ENCODE peak calls at places on chromosome 3, in seven cellular contexts. L is NB4; V is NCI-H524; B is trophoblast cell; D is omental fat pad; I is PC-3; Q is activated CD4-positive, CD25-positive, alpha-beta regulatory T cell treated with anti-CD3 and anti-CD28 coated beads, Interleukin-2, amount 50 U/mL, for 72 hours. E is an unnamed sample.

GRCh38 chr3:13004376-13004775 is 68.9 kb downstream of the IQSEC1 start:
- DNase-seq in L (peak; percentile 64), V (no peak), B (no peak), D (no peak), I (no peak), Q (no peak), E (no peak)

GRCh38 chr3:150497956-150498355 is 48.3 kb downstream of the SERP1 start:
- DNase-seq in L (peak; percentile 16), V (no peak), B (no peak), D (no peak), I (peak; percentile 90), Q (no peak), E (no peak)

GRCh38 chr3:185308126-185308754 is 54.4 kb upstream of the EHHADH start:
- DNase-seq in L (peak; percentile 73), V (peak; percentile 34), B (peak; percentile 64), D (peak; percentile 32), I (peak; percentile 84), Q (no peak), E (peak; percentile 31)

GRCh38 chr3:141410861-141411771 is 42.8 kb downstream of the ZBTB38 start:
- DNase-seq in L (no peak), V (no peak), B (no peak), D (no peak), I (peak; percentile 46), Q (no peak), E (peak; percentile 64)

GRCh38 chr3:134708025-134708597 is 57.3 kb upstream of the KY start:
- DNase-seq in L (no peak), V (no peak), B (no peak), D (no peak), I (peak; percentile 27), Q (no peak), E (no peak)

GRCh38 chr3:188294823-188295487 is 141.0 kb downstream of the LPP start:
- DNase-seq in L (no peak), V (no peak), B (peak; percentile 68), D (no peak), I (peak; percentile 94), Q (no peak), E (no peak)

GRCh38 chr3:187281191-187281714 is 10.3 kb downstream of the MASP1 start:
- DNase-seq in L (no peak), V (no peak), B (peak; percentile 85), D (no peak), I (no peak), Q (no peak), E (no peak)

GRCh38 chr3:44120721-44121582 is 120.7 kb upstream of the TOPAZ1 start:
- DNase-seq in L (no peak), V (no peak), B (no peak), D (no peak), I (no peak), Q (no peak), E (no peak)

GRCh38 chr3:128587391-128587790 is 63.2 kb downstream of the RPN1 start:
- DNase-seq in L (no peak), V (no peak), B (peak; percentile 85), D (no peak), I (no peak), Q (no peak), E (no peak)

GRCh38 chr3:120416868-120417267 is 33.9 kb downstream of the FSTL1 start:
- DNase-seq in L (no peak), V (no peak), B (no peak), D (no peak), I (no peak), Q (no peak), E (no peak)